ENCODE peak calls at places on chromosomes 6 and 20, in nine cellular contexts. L, U, J, W, Z, R, B, X and Q are unnamed samples.

GRCh38 chr6:26312096-26312463 is 52.9 kb upstream of the BTN3A2 start:
- DNase-seq in L (no peak), U (no peak), J (no peak), W (no peak), Z (no peak), R (no peak), B (no peak), X (no peak), Q (no peak)

GRCh38 chr6:79302341-79302740 is 67.9 kb upstream of the HMGN3 start:
- DNase-seq in L (no peak), U (no peak), J (no peak), W (no peak), Z (no peak), R (no peak), B (no peak), X (no peak), Q (no peak)

GRCh38 chr6:149140137-149140909 is 177.2 kb upstream of the TAB2 start:
- DNase-seq in L (peak), U (no peak), J (no peak), W (no peak), Z (no peak), R (no peak), B (no peak), X (no peak), Q (no peak)

GRCh38 chr6:123529058-123529457 is 107.7 kb downstream of the TRDN start:
- DNase-seq in L (no peak), U (no peak), J (no peak), W (no peak), Z (no peak), R (no peak), B (no peak), X (no peak), Q (no peak)

GRCh38 chr6:52995913-52996685 is 1.0 kb upstream of the GSTA4 start:
- DNase-seq in L (no peak), U (peak), J (peak), W (peak), Z (peak), R (peak), B (peak), X (peak), Q (no peak)

GRCh38 chr6:42045538-42046460 is 4.5 kb upstream of the TAF8 start:
- DNase-seq in L (peak), U (peak), J (peak), W (peak), Z (peak), R (no peak), B (peak), X (peak), Q (peak)

GRCh38 chr6:88177961-88178464 is 11.9 kb upstream of the CNR1 start:
- DNase-seq in L (peak), U (no peak), J (no peak), W (no peak), Z (no peak), R (no peak), B (peak), X (no peak), Q (no peak)

GRCh38 chr6:128403618-128404444 is 116.6 kb downstream of the PTPRK start:
- DNase-seq in L (no peak), U (no peak), J (no peak), W (no peak), Z (no peak), R (no peak), B (no peak), X (no peak), Q (no peak)

GRCh38 chr6:153047386-153047785 is 44.9 kb upstream of the MTRF1L start:
- DNase-seq in L (no peak), U (no peak), J (no peak), W (no peak), Z (no peak), R (no peak), B (no peak), X (no peak), Q (no peak)

GRCh38 chr20:52191436-52192295 is at the start of gene ZFP64:
- DNase-seq in L (peak), U (peak), J (peak), W (peak), Z (peak), R (no peak), B (peak), X (peak), Q (peak)

GRCh38 chr6:16031278-16031981 is 97.5 kb upstream of the MYLIP start:
- DNase-seq in L (no peak), U (no peak), J (no peak), W (peak), Z (no peak), R (no peak), B (no peak), X (no peak), Q (no peak)

GRCh38 chr6:73695619-73696421 is at the start of gene CD109:
- DNase-seq in L (peak), U (peak), J (peak), W (peak), Z (peak), R (peak), B (peak), X (peak), Q (no peak)

GRCh38 chr6:53347250-53347920 is 1.4 kb downstream of the ELOVL5 start:
- DNase-seq in L (peak), U (no peak), J (no peak), W (peak), Z (no peak), R (no peak), B (no peak), X (peak), Q (no peak)

GRCh38 chr6:127026247-127026646 is 92.2 kb upstream of the RSPO3 start:
- DNase-seq in L (no peak), U (no peak), J (no peak), W (no peak), Z (no peak), R (no peak), B (peak), X (no peak), Q (no peak)

GRCh38 chr20:37562695-37563480 is 35.2 kb upstream of the BLCAP start:
- DNase-seq in L (no peak), U (no peak), J (no peak), W (no peak), Z (no peak), R (no peak), B (no peak), X (no peak), Q (no peak)

GRCh38 chr20:959996-960615 is 42.0 kb downstream of the RSPO4 start:
- DNase-seq in L (no peak), U (no peak), J (no peak), W (no peak), Z (no peak), R (no peak), B (no peak), X (no peak), Q (no peak)

GRCh38 chr20:4563534-4563933 is 158.2 kb upstream of the PRND start:
- DNase-seq in L (no peak), U (no peak), J (peak), W (peak), Z (no peak), R (peak), B (peak), X (no peak), Q (no peak)
- TF ChIP-seq CTCF in L (no peak), U (no peak), J (no peak), W (peak), Z (no peak), R (no peak), B (no peak), X (no peak), Q (peak)

DNA sequence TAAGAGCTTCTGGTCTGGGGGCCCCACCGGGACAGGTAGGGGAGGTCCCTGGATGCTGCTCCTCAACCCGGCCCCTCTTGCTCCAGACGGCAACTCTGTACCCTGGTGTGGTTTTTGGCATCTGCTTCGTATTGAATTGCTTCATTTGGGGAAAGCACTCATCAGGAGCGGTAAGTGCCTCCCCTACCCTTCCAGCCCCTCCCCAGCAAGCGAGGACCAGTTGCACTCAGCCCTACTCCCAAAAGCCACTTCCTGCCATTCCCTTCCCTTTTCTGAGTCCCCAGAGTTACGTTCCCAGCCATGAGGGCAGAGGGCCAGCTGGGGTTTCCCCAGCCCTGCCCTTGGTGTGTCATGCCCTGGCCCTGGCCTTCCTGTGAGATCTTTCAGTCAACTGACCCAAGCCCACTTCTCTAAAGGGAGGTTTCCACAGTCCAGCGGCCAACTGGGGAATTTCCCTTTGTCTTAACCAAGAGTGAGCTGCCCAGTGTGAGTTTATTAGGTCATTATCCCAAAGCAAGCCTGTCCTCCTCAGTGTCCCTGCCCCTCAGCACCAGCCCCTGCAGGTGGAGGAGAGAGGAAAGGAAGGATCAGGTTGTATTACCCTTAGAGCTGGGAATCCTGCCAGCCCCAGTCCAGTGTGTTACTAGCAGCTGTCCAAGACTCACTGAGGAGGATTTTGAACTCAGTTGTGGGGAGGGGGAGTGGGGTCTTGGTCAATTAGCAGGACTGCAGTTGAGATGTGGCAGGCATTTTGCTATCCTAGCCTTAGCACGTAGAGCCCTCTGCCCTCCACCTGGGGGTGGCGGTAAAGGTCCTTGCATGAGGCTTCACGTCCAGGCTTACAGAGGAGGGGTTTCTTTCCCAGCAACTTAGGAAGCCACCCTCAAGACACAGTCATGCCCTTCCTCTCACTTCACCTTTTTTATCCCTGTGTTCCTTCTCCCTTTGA is 45.8 kb downstream of the TM9SF4 start:
- DNase-seq in L (peak), U (peak), J (peak), W (peak), Z (peak), R (peak), B (peak), X (peak), Q (peak)
- TF ChIP-seq CTCF in L (peak), U (peak), J (peak), W (peak), Z (peak), R (peak), B (no peak), X (no peak), Q (no peak)

GRCh38 chr6:125748534-125749111 is 809 bp upstream of the HEY2 start:
- DNase-seq in L (no peak), U (no peak), J (no peak), W (peak), Z (no peak), R (no peak), B (no peak), X (no peak), Q (no peak)
- TF ChIP-seq CTCF in L (no peak), U (no peak), J (no peak), W (peak), Z (no peak), R (no peak), B (no peak), X (no peak), Q (no peak)

GRCh38 chr20:19363439-19363838 is 151.0 kb downstream of the SLC24A3 start:
- DNase-seq in L (no peak), U (no peak), J (no peak), W (no peak), Z (no peak), R (no peak), B (no peak), X (no peak), Q (no peak)
- TF ChIP-seq CTCF in L (no peak), U (no peak), J (no peak), W (no peak), Z (no peak), R (no peak), B (no peak), X (no peak), Q (no peak)

GRCh38 chr6:87078983-87079616 is 15.8 kb downstream of the CGA start:
- DNase-seq in L (peak), U (peak), J (peak), W (peak), Z (peak), R (peak), B (peak), X (peak), Q (peak)
- TF ChIP-seq CTCF in L (peak), U (peak), J (peak), W (peak), Z (peak), R (peak), B (peak), X (peak), Q (peak)

GRCh38 chr6:167090171-167090570 is 32.7 kb upstream of the CCR6 start:
- DNase-seq in L (no peak), U (no peak), J (no peak), W (no peak), Z (no peak), R (no peak), B (no peak), X (no peak), Q (no peak)
- TF ChIP-seq CTCF in L (no peak), U (no peak), J (no peak), W (no peak), Z (no peak), R (no peak), B (no peak), X (no peak), Q (no peak)